ENCODE peak calls at places on chromosomes 6 and 20, in eight cellular contexts. I is upper lobe of right lung; G is transverse colon; A is psoas muscle; D is tibial artery; H is CD8-positive, alpha-beta T cell; L is DND-41; E is adrenal gland. O is an unnamed sample.

GRCh38 chr6:49430866-49431265 is 32.2 kb downstream of the MMUT start:
- DNase-seq in I (no peak), G (no peak), A (no peak), D (no peak), H (no peak), L (no peak), E (no peak), O (no peak)

GRCh38 chr6:8194499-8194898 is 92.2 kb upstream of the EEF1E1 start:
- DNase-seq in I (no peak), G (no peak), A (no peak), D (no peak), H (no peak), L (no peak), E (no peak), O (no peak)

GRCh38 chr6:159897603-159898002 is 6.8 kb downstream of the MAS1 start:
- DNase-seq in I (no peak), G (no peak), A (no peak), D (no peak), H (no peak), L (no peak), E (no peak), O (no peak)

GRCh38 chr6:80163754-80164187 is 57.3 kb downstream of the BCKDHB start:
- DNase-seq in I (no peak), G (no peak), A (no peak), D (no peak), H (no peak), L (no peak), E (no peak), O (no peak)

GRCh38 chr6:42165016-42165415 is 8.1 kb upstream of the GUCA1A start:
- DNase-seq in I (no peak), G (no peak), A (no peak), D (no peak), H (no peak), L (no peak), E (no peak), O (no peak)

GRCh38 chr20:49286689-49287551 is 9.1 kb upstream of the ZNFX1 start:
- DNase-seq in I (no peak), G (peak; percentile 10), A (no peak), D (no peak), H (no peak), L (no peak), E (no peak), O (no peak)

GRCh38 chr20:31860431-31861345 is 9.6 kb downstream of the DUSP15 start:
- DNase-seq in I (no peak), G (peak; percentile 20), A (peak; percentile 20), D (no peak), H (no peak), L (no peak), E (peak; percentile 53), O (no peak)

GRCh38 chr6:157841211-157841840 is 18.3 kb downstream of the SNX9 start:
- DNase-seq in I (no peak), G (peak; percentile 41), A (no peak), D (no peak), H (no peak), L (no peak), E (peak; percentile 16), O (no peak)

GRCh38 chr6:9116026-9116425 is 680.7 kb upstream of the SLC35B3 start:
- DNase-seq in I (no peak), G (no peak), A (no peak), D (no peak), H (no peak), L (no peak), E (no peak), O (no peak)

GRCh38 chr20:17505664-17506517 is 25.3 kb downstream of the BFSP1 start:
- DNase-seq in I (no peak), G (no peak), A (no peak), D (no peak), H (peak; percentile 56), L (no peak), E (peak; percentile 20), O (peak; percentile 62)

GRCh38 chr6:116126032-116126431 is at the start of gene COL10A1:
- DNase-seq in I (no peak), G (no peak), A (no peak), D (no peak), H (no peak), L (no peak), E (no peak), O (no peak)

GRCh38 chr20:49937023-49937929 is 1.1 kb downstream of the RNF114 start:
- DNase-seq in I (peak; percentile 60), G (peak; percentile 42), A (no peak), D (no peak), H (no peak), L (peak; percentile 34), E (no peak), O (no peak)

GRCh38 chr6:13248953-13249432 is 79.3 kb downstream of the TBC1D7 start:
- DNase-seq in I (no peak), G (no peak), A (no peak), D (no peak), H (no peak), L (no peak), E (no peak), O (no peak)

GRCh38 chr6:56860466-56860865 is 94.4 kb upstream of the BEND6 start:
- DNase-seq in I (no peak), G (peak; percentile 28), A (no peak), D (no peak), H (no peak), L (no peak), E (no peak), O (no peak)

GRCh38 chr20:35199696-35200095 is 26.8 kb upstream of the MMP24 start:
- DNase-seq in I (no peak), G (no peak), A (no peak), D (no peak), H (no peak), L (no peak), E (no peak), O (no peak)

GRCh38 chr20:8132632-8133587 is 844 bp downstream of the PLCB1 start:
- DNase-seq in I (peak; percentile 73), G (peak; percentile 20), A (peak; percentile 80), D (peak; percentile 27), H (peak; percentile 39), L (peak; percentile 66), E (peak; percentile 69), O (no peak)

GRCh38 chr6:11149551-11149950 is 38.0 kb upstream of the ERVFRD-1 start:
- DNase-seq in I (no peak), G (no peak), A (no peak), D (no peak), H (no peak), L (no peak), E (no peak), O (no peak)

GRCh38 chr20:57306747-57307146 is 22.9 kb upstream of the SPO11 start:
- DNase-seq in I (no peak), G (no peak), A (no peak), D (no peak), H (no peak), L (no peak), E (no peak), O (no peak)

GRCh38 chr6:138986578-138986977 is 1.5 kb downstream of the REPS1 start:
- DNase-seq in I (no peak), G (no peak), A (no peak), D (no peak), H (no peak), L (no peak), E (no peak), O (peak; percentile 7)

GRCh38 chr20:36855241-36855657 is 20.7 kb upstream of the TLDC2 start:
- DNase-seq in I (no peak), G (no peak), A (no peak), D (no peak), H (no peak), L (no peak), E (peak; percentile 56), O (no peak)

GRCh38 chr20:36852187-36852586 is 23.8 kb upstream of the TLDC2 start:
- DNase-seq in I (no peak), G (no peak), A (no peak), D (no peak), H (no peak), L (no peak), E (no peak), O (no peak)

GRCh38 chr20:36856691-36857635 is 19.0 kb upstream of the TLDC2 start:
- DNase-seq in I (no peak), G (no peak), A (no peak), D (no peak), H (peak; percentile 51), L (peak; percentile 51), E (peak; percentile 40), O (no peak)

GRCh38 chr20:36856196-36856595 is 19.7 kb upstream of the TLDC2 start:
- DNase-seq in I (no peak), G (no peak), A (no peak), D (no peak), H (no peak), L (no peak), E (peak; percentile 67), O (no peak)

GRCh38 chr20:36854343-36855240 is 21.3 kb upstream of the TLDC2 start:
- DNase-seq in I (no peak), G (peak; percentile 65), A (peak; percentile 57), D (no peak), H (no peak), L (no peak), E (no peak), O (no peak)
- H3K4me1 ChIP-seq in I (peaks cover 58% of the 10 kb centered on the region), G (peaks cover 36% of the 10 kb centered on the region), A (peaks cover 23% of the 10 kb centered on the region), D (peaks cover 4% of the 10 kb centered on the region), H (peaks cover 14% of the 10 kb centered on the region), L (peaks cover 2% of the 10 kb centered on the region), E (peaks cover 72% of the 10 kb centered on the region), O (peaks cover 19% of the 10 kb centered on the region)

DNA sequence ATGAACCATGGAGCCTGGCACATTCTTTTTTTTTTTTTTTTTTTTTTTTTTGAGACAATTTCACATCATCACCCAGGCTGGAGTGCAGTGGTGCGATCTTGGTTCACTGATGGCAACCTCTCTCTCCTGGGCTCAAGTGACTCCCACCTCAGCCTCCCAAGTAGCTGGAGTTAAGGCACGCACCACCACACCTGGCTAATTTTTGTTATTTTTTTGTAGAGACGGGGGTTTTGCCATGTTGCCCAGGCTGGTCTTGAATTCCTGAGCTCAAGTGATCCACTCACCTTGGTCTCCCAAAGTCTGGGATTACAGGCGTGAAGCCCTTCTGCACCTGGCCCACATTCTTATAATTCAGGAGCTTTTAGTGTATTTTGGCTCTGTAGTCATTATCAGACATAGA is 17.4 kb downstream of the ARID1B start:
- DNase-seq in I (no peak), G (no peak), A (no peak), D (no peak), H (no peak), L (no peak), E (no peak), O (no peak)
- H3K4me1 ChIP-seq in I (peaks cover 46% of the 10 kb centered on the region), G (peaks cover 7% of the 10 kb centered on the region), A (peaks cover 75% of the 10 kb centered on the region), D (no peaks in the 10 kb centered on the region), H (peaks cover 64% of the 10 kb centered on the region), L (peaks cover 6% of the 10 kb centered on the region), E (peaks cover 17% of the 10 kb centered on the region), O (peaks cover 86% of the 10 kb centered on the region)

GRCh38 chr20:19908586-19908985 is 108.6 kb upstream of the NAA20 start:
- DNase-seq in I (no peak), G (no peak), A (no peak), D (no peak), H (no peak), L (no peak), E (no peak), O (no peak)
- H3K4me1 ChIP-seq in I (peaks cover 32% of the 10 kb centered on the region), G (no peaks in the 10 kb centered on the region), A (peaks cover 5% of the 10 kb centered on the region), D (no peaks in the 10 kb centered on the region), H (no peaks in the 10 kb centered on the region), L (no peaks in the 10 kb centered on the region), E (no peaks in the 10 kb centered on the region), O (no peaks in the 10 kb centered on the region)

DNA sequence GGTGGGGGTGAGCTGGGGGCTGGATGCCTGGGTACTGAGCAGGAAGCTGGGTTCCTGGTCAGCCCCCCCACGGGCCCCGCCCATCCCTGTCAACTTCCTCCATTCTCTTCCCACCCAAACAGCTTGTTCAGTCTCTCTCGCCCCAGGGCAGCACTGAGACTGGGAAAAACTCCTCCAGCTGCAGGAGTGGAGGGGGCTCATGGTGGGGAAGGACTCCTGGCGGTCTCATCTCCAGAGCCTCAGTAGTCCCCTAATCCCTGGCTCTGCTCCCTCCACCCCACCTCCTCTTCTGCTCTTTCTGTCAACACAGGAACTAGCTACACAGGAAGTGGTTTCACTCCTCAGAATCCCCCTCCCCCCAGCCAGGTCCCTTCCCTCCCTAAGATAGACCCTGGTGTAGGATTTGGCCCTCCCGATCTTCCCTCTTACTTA is at the start of gene GPSM3:
- DNase-seq in I (peak; percentile 88), G (peak; percentile 78), A (peak; percentile 78), D (no peak), H (peak; percentile 59), L (peak; percentile 89), E (no peak), O (peak; percentile 68)
- H3K4me1 ChIP-seq in I (peaks cover 56% of the 10 kb centered on the region), G (peaks cover 21% of the 10 kb centered on the region), A (peaks cover 28% of the 10 kb centered on the region), D (no peaks in the 10 kb centered on the region), H (peaks cover 48% of the 10 kb centered on the region), L (peaks cover 79% of the 10 kb centered on the region), E (peaks cover 22% of the 10 kb centered on the region), O (peaks cover 52% of the 10 kb centered on the region)

O was measured in CD4-positive, alpha-beta memory T cell.